ENCODE peak calls at places on chromosome 16, in eight cellular contexts. One of them, this sample, is unnamed. For H3K4me1, the result is how much of the 10 kb centered on the place peaks cover.

GRCh38 chr16:89828199-89828869 is at the start of gene SPIRE2:
- DNase-seq in K562: peak
- DNase-seq in HepG2: no peak
- DNase-seq in GM23338: peak
- DNase-seq in A549: no peak
- DNase-seq in SK-N-SH: peak
- DNase-seq in GM12878: no peak
- DNase-seq in HCT116: no peak
- DNase-seq in this sample: no peak

GRCh38 chr16:31397701-31398100 is 4.6 kb downstream of the ITGAD start:
- DNase-seq in SK-N-SH: no peak
- DNase-seq in GM23338: no peak
- DNase-seq in HCT116: no peak
- DNase-seq in GM12878: no peak
- DNase-seq in K562: no peak
- DNase-seq in HepG2: no peak
- DNase-seq in A549: no peak
- DNase-seq in this sample: no peak

GRCh38 chr16:11072420-11073153 is 128.2 kb downstream of the CLEC16A start:
- DNase-seq in GM12878: no peak
- DNase-seq in A549: no peak
- DNase-seq in SK-N-SH: no peak
- DNase-seq in K562: peak
- DNase-seq in HepG2: no peak
- DNase-seq in GM23338: no peak
- DNase-seq in HCT116: no peak
- DNase-seq in this sample: no peak

GRCh38 chr16:29962344-29962994 is 590 bp downstream of the TMEM219 start:
- DNase-seq in K562: peak
- DNase-seq in HepG2: peak
- DNase-seq in GM23338: no peak
- DNase-seq in A549: no peak
- DNase-seq in SK-N-SH: no peak
- DNase-seq in HCT116: no peak
- DNase-seq in GM12878: no peak
- DNase-seq in this sample: no peak

GRCh38 chr16:51391798-51392511 is 240.9 kb upstream of the SALL1 start:
- DNase-seq in HCT116: no peak
- DNase-seq in SK-N-SH: no peak
- DNase-seq in A549: no peak
- DNase-seq in GM23338: peak
- DNase-seq in GM12878: no peak
- DNase-seq in HepG2: no peak
- DNase-seq in K562: no peak
- DNase-seq in this sample: no peak

GRCh38 chr16:81641403-81642106 is 137.5 kb upstream of the PLCG2 start:
- DNase-seq in GM23338: peak
- DNase-seq in A549: no peak
- DNase-seq in GM12878: no peak
- DNase-seq in SK-N-SH: peak
- DNase-seq in K562: no peak
- DNase-seq in HepG2: no peak
- DNase-seq in HCT116: no peak
- DNase-seq in this sample: no peak

GRCh38 chr16:78183886-78184553 is 84.6 kb downstream of the WWOX start:
- DNase-seq in SK-N-SH: peak
- DNase-seq in GM12878: no peak
- DNase-seq in GM23338: no peak
- DNase-seq in K562: no peak
- DNase-seq in HepG2: no peak
- DNase-seq in HCT116: no peak
- DNase-seq in A549: no peak
- DNase-seq in this sample: no peak

GRCh38 chr16:80948886-80949502 is 57.7 kb downstream of the CMC2 start:
- DNase-seq in GM12878: no peak
- DNase-seq in HCT116: peak
- DNase-seq in GM23338: peak
- DNase-seq in K562: peak
- DNase-seq in A549: no peak
- DNase-seq in HepG2: peak
- DNase-seq in SK-N-SH: peak
- DNase-seq in this sample: no peak

GRCh38 chr16:88854306-88855111 is 2.2 kb downstream of the GALNS start:
- DNase-seq in SK-N-SH: no peak
- DNase-seq in GM23338: no peak
- DNase-seq in HCT116: no peak
- DNase-seq in K562: peak
- DNase-seq in HepG2: no peak
- DNase-seq in GM12878: no peak
- DNase-seq in A549: no peak
- DNase-seq in this sample: no peak

GRCh38 chr16:55406651-55407050 is 72.3 kb upstream of the MMP2 start:
- DNase-seq in A549: no peak
- DNase-seq in HCT116: no peak
- DNase-seq in SK-N-SH: no peak
- DNase-seq in GM12878: no peak
- DNase-seq in K562: no peak
- DNase-seq in GM23338: no peak
- DNase-seq in HepG2: no peak
- DNase-seq in this sample: no peak

GRCh38 chr16:77956231-77956630 is 66.1 kb upstream of the CLEC3A start:
- DNase-seq in GM23338: no peak
- DNase-seq in K562: no peak
- DNase-seq in HCT116: no peak
- DNase-seq in A549: no peak
- DNase-seq in GM12878: no peak
- DNase-seq in SK-N-SH: no peak
- DNase-seq in HepG2: no peak
- DNase-seq in this sample: no peak

GRCh38 chr16:18048858-18049257 is 287.7 kb downstream of the NPIPA8 start:
- DNase-seq in SK-N-SH: no peak
- DNase-seq in HepG2: no peak
- DNase-seq in HCT116: no peak
- DNase-seq in A549: no peak
- DNase-seq in K562: no peak
- DNase-seq in GM23338: no peak
- DNase-seq in GM12878: no peak
- DNase-seq in this sample: no peak

GRCh38 chr16:70664325-70665112 is 18.2 kb downstream of the IL34 start:
- DNase-seq in GM23338: peak
- DNase-seq in K562: no peak
- DNase-seq in A549: no peak
- DNase-seq in SK-N-SH: peak
- DNase-seq in HCT116: no peak
- DNase-seq in HepG2: no peak
- DNase-seq in GM12878: no peak
- DNase-seq in this sample: no peak

GRCh38 chr16:66127459-66128362 is 238.8 kb upstream of the CDH5 start:
- DNase-seq in GM23338: peak
- DNase-seq in SK-N-SH: peak
- DNase-seq in GM12878: no peak
- DNase-seq in A549: no peak
- DNase-seq in HCT116: no peak
- DNase-seq in K562: no peak
- DNase-seq in HepG2: no peak
- DNase-seq in this sample: no peak

GRCh38 chr16:48365030-48365600 is 20.1 kb downstream of the SIAH1 start:
- DNase-seq in GM12878: no peak
- DNase-seq in SK-N-SH: no peak
- DNase-seq in A549: no peak
- DNase-seq in GM23338: no peak
- DNase-seq in K562: peak
- DNase-seq in HepG2: no peak
- DNase-seq in HCT116: no peak
- DNase-seq in this sample: peak

GRCh38 chr16:3673676-3674377 is 19.3 kb downstream of the DNASE1 start:
- DNase-seq in HepG2: no peak
- DNase-seq in GM12878: no peak
- DNase-seq in SK-N-SH: no peak
- DNase-seq in HCT116: no peak
- DNase-seq in GM23338: no peak
- DNase-seq in K562: no peak
- DNase-seq in A549: no peak
- DNase-seq in this sample: no peak
- TF ChIP-seq REST in HepG2: no peak
- TF ChIP-seq REST in GM12878: no peak
- TF ChIP-seq REST in SK-N-SH: no peak
- TF ChIP-seq REST in HCT116: no peak
- TF ChIP-seq REST in GM23338: no peak
- TF ChIP-seq REST in K562: no peak
- TF ChIP-seq REST in A549: no peak
- TF ChIP-seq REST in this sample: no peak

GRCh38 chr16:67277999-67278772 is 1.1 kb upstream of the PLEKHG4 start:
- DNase-seq in GM23338: peak
- DNase-seq in GM12878: no peak
- DNase-seq in SK-N-SH: no peak
- DNase-seq in HepG2: peak
- DNase-seq in A549: peak
- DNase-seq in K562: no peak
- DNase-seq in HCT116: no peak
- DNase-seq in this sample: no peak

GRCh38 chr16:67279296-67280089 is at the start of gene PLEKHG4:
- DNase-seq in HCT116: peak
- DNase-seq in GM12878: peak
- DNase-seq in K562: peak
- DNase-seq in GM23338: peak
- DNase-seq in A549: peak
- DNase-seq in HepG2: peak
- DNase-seq in SK-N-SH: peak
- DNase-seq in this sample: no peak

GRCh38 chr16:67277294-67277998 is 1.9 kb upstream of the PLEKHG4 start:
- DNase-seq in HCT116: peak
- DNase-seq in GM23338: no peak
- DNase-seq in SK-N-SH: no peak
- DNase-seq in HepG2: peak
- DNase-seq in A549: peak
- DNase-seq in GM12878: no peak
- DNase-seq in K562: peak
- DNase-seq in this sample: peak

GRCh38 chr16:67280090-67281015 is 1.0 kb downstream of the PLEKHG4 start:
- DNase-seq in GM12878: no peak
- DNase-seq in GM23338: no peak
- DNase-seq in HepG2: no peak
- DNase-seq in HCT116: no peak
- DNase-seq in SK-N-SH: no peak
- DNase-seq in K562: no peak
- DNase-seq in A549: no peak
- DNase-seq in this sample: no peak

GRCh38 chr16:67278773-67279295 is 498 bp upstream of the PLEKHG4 start:
- DNase-seq in GM12878: no peak
- DNase-seq in K562: peak
- DNase-seq in A549: peak
- DNase-seq in HCT116: no peak
- DNase-seq in SK-N-SH: peak
- DNase-seq in GM23338: peak
- DNase-seq in HepG2: no peak
- DNase-seq in this sample: no peak
- TF ChIP-seq CTCF in GM12878: peak
- TF ChIP-seq CTCF in K562: peak
- TF ChIP-seq CTCF in A549: no peak
- TF ChIP-seq CTCF in HCT116: peak
- TF ChIP-seq CTCF in SK-N-SH: peak
- TF ChIP-seq CTCF in GM23338: peak
- TF ChIP-seq CTCF in HepG2: peak
- TF ChIP-seq CTCF in this sample: no peak

GRCh38 chr16:2027024-2028010 is 615 bp downstream of the NHERF2 start:
- DNase-seq in GM12878: no peak
- DNase-seq in HepG2: peak
- DNase-seq in SK-N-SH: peak
- DNase-seq in A549: no peak
- DNase-seq in HCT116: no peak
- DNase-seq in K562: peak
- DNase-seq in GM23338: no peak
- DNase-seq in this sample: no peak
- H3K4me1 ChIP-seq in GM12878: under half
- H3K4me1 ChIP-seq in HepG2: half or more
- H3K4me1 ChIP-seq in SK-N-SH: under half
- H3K4me1 ChIP-seq in A549: under half
- H3K4me1 ChIP-seq in HCT116: under half
- H3K4me1 ChIP-seq in K562: half or more
- H3K4me1 ChIP-seq in GM23338: under half
- H3K4me1 ChIP-seq in this sample: half or more

DNA sequence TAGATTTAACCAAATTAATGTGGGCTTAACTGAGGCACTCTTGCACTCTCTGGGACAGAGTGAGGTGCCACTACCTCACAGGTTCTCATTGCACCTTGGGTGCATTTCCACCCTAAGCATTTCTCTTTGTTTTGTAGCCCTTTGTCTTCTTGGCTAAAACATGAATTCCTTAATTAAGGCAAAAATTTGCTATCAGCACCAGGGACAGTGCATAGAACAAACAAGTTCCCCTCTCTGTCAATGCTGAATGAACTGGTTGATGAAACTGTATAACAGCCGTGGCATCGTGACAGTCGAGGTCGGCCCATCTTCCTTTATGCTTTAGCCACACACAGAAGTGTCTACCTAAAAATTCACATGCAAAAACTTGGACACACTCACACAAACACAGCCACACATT is 74.8 kb downstream of the HS3ST2 start:
- DNase-seq in A549: no peak
- DNase-seq in K562: no peak
- DNase-seq in SK-N-SH: no peak
- DNase-seq in GM23338: peak
- DNase-seq in HepG2: no peak
- DNase-seq in HCT116: no peak
- DNase-seq in GM12878: no peak
- DNase-seq in this sample: no peak
- TF ChIP-seq REST in A549: peak
- TF ChIP-seq REST in K562: no peak
- TF ChIP-seq REST in SK-N-SH: peak
- TF ChIP-seq REST in GM23338: peak
- TF ChIP-seq REST in HepG2: peak
- TF ChIP-seq REST in HCT116: peak
- TF ChIP-seq REST in GM12878: peak
- TF ChIP-seq REST in this sample: peak

GRCh38 chr16:64011650-64012049 is 1110.2 kb downstream of the CDH11 start:
- DNase-seq in K562: no peak
- DNase-seq in HCT116: no peak
- DNase-seq in SK-N-SH: no peak
- DNase-seq in HepG2: no peak
- DNase-seq in GM12878: no peak
- DNase-seq in GM23338: no peak
- DNase-seq in A549: no peak
- DNase-seq in this sample: no peak
- TF ChIP-seq CTCF in K562: no peak
- TF ChIP-seq CTCF in HCT116: no peak
- TF ChIP-seq CTCF in SK-N-SH: no peak
- TF ChIP-seq CTCF in HepG2: no peak
- TF ChIP-seq CTCF in GM12878: no peak
- TF ChIP-seq CTCF in GM23338: no peak
- TF ChIP-seq CTCF in A549: no peak
- TF ChIP-seq CTCF in this sample: no peak

This sample was measured in Panc1.